ENCODE peak calls at places on chromosomes 12 and 14, in four cellular contexts. Q is K562, J is HepG2, K is GM12878. T is an unnamed sample.

GRCh38 chr12:120257041-120257821 is 8.3 kb downstream of the PXN start:
- DNase-seq in Q (no peak), J (no peak), K (no peak), T (no peak)

GRCh38 chr14:94111276-94112095 is 950 bp downstream of the IFI27 start:
- DNase-seq in Q (no peak), J (no peak), K (no peak), T (no peak)

GRCh38 chr12:130435826-130436225 is 98.1 kb downstream of the PIWIL1 start:
- DNase-seq in Q (no peak), J (no peak), K (no peak), T (no peak)

GRCh38 chr12:59808317-59808910 is 212.6 kb downstream of the SLC16A7 start:
- DNase-seq in Q (peak; percentile 22), J (peak; percentile 11), K (no peak), T (no peak)

GRCh38 chr14:91369628-91370445 is 47.8 kb downstream of the CCDC88C start:
- DNase-seq in Q (no peak), J (peak; percentile 59), K (no peak), T (no peak)

GRCh38 chr12:102917026-102917787 is at the start of gene PAH:
- DNase-seq in Q (peak; percentile 17), J (peak; percentile 91), K (no peak), T (peak; percentile 79)

GRCh38 chr12:76266797-76267196 is 81.4 kb downstream of the BBS10 start:
- DNase-seq in Q (no peak), J (no peak), K (no peak), T (no peak)

GRCh38 chr14:100434911-100435455 is 111.8 kb downstream of the SLC25A47 start:
- DNase-seq in Q (no peak), J (no peak), K (no peak), T (no peak)

GRCh38 chr12:29207120-29207519 is 58.0 kb downstream of the FAR2 start:
- DNase-seq in Q (no peak), J (no peak), K (no peak), T (no peak)

GRCh38 chr12:56286044-56286830 is 13.9 kb downstream of the CS start:
- DNase-seq in Q (no peak), J (no peak), K (no peak), T (no peak)

GRCh38 chr12:53046655-53047220 is 3.1 kb upstream of the TNS2 start:
- DNase-seq in Q (no peak), J (peak; percentile 51), K (no peak), T (no peak)

GRCh38 chr12:90003688-90004087 is 295.1 kb upstream of the ATP2B1 start:
- DNase-seq in Q (no peak), J (no peak), K (no peak), T (no peak)
- H3K4me2 ChIP-seq in Q (no peak overlapping the region), J (no peak overlapping the region), K (no peak overlapping the region), T (no peak overlapping the region)

DNA sequence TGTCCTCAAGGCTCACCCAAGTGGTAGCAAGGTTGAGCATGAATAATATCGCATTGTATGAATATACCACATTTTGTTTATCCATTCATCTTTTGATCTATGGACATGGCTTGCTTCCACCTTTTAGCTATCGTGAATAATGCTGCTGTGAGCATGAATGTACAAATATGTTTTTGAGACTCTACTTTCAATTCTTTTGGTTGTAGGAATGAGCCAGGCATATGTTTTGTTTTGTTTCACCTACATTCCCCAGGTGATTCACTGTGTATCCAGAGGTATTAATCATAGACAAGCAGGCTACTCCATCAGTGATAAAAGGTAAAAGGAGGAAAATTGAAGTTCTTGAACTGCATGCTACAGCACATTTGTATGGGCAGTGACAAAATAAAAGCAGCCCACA is 35.8 kb downstream of the CDKL1 start:
- DNase-seq in Q (no peak), J (no peak), K (no peak), T (no peak)
- TF ChIP-seq ATF2 in Q (no peak), J (no peak), K (no peak), T (no peak)

GRCh38 chr12:58412466-58412865 is 471.1 kb downstream of the ATP23 start:
- DNase-seq in Q (no peak), J (no peak), K (no peak), T (no peak)
- H3K4me2 ChIP-seq in Q (no peak overlapping the region), J (no peak overlapping the region), K (no peak overlapping the region), T (no peak overlapping the region)

DNA sequence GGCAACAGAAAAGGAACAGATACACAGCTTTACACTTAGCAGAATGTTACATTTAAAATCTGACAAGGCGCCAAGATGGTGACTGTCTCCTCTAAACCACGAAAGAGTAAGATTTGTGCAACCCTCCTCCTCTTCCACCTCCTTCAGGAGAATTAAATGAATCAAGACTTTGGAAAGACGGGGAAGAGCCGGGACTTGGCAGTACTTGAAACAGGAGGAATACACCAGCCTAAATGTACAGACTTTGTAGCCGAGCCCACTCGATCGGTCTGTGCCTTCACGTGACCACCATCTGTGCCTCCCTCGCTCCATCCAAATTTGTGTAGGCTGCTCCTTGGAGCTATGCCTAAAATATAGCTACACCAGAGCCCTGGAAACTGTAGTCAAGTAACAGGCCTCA is 38.2 kb downstream of the SSPN start:
- DNase-seq in Q (no peak), J (no peak), K (no peak), T (no peak)
- TF ChIP-seq ATF2 in Q (no peak), J (no peak), K (no peak), T (no peak)

GRCh38 chr12:131827961-131828534 is at the start of gene MMP17:
- DNase-seq in Q (peak; percentile 86), J (no peak), K (no peak), T (no peak)

GRCh38 chr12:131829795-131830334 is 1.7 kb downstream of the MMP17 start:
- DNase-seq in Q (no peak), J (no peak), K (no peak), T (no peak)

GRCh38 chr12:131830335-131831020 is 2.3 kb downstream of the MMP17 start:
- DNase-seq in Q (peak; percentile 85), J (peak; percentile 43), K (no peak), T (no peak)

GRCh38 chr12:131829351-131829794 is 1.2 kb downstream of the MMP17 start:
- DNase-seq in Q (no peak), J (no peak), K (no peak), T (no peak)

GRCh38 chr12:131828671-131829350 is 618 bp downstream of the MMP17 start:
- DNase-seq in Q (peak; percentile 52), J (no peak), K (no peak), T (no peak)
- H3K4me2 ChIP-seq in Q (peak overlapping the region; percentile 63), J (peak overlapping the region; percentile 84), K (peak overlapping the region; percentile 86), T (peak overlapping the region; percentile 92)

DNA sequence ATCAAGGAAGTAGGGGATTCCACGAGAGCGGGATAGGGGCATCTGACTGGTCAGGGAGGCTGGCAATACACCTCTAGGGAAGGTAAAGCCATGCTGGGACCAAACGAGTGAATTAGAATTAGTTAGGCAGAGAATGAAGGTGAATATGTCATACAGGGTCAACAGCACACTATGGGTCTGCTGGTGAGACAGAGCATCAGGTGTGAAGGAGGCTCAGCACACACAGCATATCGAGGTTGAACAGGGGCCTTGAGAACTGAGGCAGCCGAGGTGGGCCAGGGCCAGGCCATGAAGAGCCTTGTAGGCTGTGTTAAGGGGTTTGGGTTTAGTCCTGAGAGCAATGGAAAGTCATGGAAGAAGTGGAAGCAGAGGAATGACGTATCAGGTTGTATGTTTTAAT is 137.8 kb downstream of the PRKCH start:
- DNase-seq in Q (no peak), J (no peak), K (no peak), T (no peak)
- TF ChIP-seq ATF2 in Q (no peak), J (no peak), K (no peak), T (no peak)

GRCh38 chr14:79576434-79576833 is 634.9 kb downstream of the DIO2 start:
- DNase-seq in Q (no peak), J (no peak), K (no peak), T (no peak)
- H3K4me2 ChIP-seq in Q (no peak overlapping the region), J (no peak overlapping the region), K (no peak overlapping the region), T (no peak overlapping the region)

GRCh38 chr12:6767592-6768384 is 1.6 kb downstream of the PTMS start:
- DNase-seq in Q (peak; percentile 39), J (peak; percentile 68), K (no peak), T (no peak)

GRCh38 chr12:6767301-6767591 is 1.1 kb downstream of the PTMS start:
- DNase-seq in Q (no peak), J (no peak), K (no peak), T (no peak)

GRCh38 chr12:6765048-6765633 is 1.0 kb upstream of the PTMS start:
- DNase-seq in Q (peak; percentile 38), J (no peak), K (no peak), T (no peak)

GRCh38 chr12:6765634-6766581 is at the start of gene PTMS:
- DNase-seq in Q (peak; percentile 72), J (peak; percentile 41), K (no peak), T (peak; percentile 88)

GRCh38 chr12:6766651-6767300 is 613 bp downstream of the PTMS start:
- DNase-seq in Q (peak; percentile 70), J (peak; percentile 44), K (no peak), T (peak; percentile 85)
- TF ChIP-seq ATF2 in Q (no peak), J (no peak), K (no peak), T (no peak)

DNA sequence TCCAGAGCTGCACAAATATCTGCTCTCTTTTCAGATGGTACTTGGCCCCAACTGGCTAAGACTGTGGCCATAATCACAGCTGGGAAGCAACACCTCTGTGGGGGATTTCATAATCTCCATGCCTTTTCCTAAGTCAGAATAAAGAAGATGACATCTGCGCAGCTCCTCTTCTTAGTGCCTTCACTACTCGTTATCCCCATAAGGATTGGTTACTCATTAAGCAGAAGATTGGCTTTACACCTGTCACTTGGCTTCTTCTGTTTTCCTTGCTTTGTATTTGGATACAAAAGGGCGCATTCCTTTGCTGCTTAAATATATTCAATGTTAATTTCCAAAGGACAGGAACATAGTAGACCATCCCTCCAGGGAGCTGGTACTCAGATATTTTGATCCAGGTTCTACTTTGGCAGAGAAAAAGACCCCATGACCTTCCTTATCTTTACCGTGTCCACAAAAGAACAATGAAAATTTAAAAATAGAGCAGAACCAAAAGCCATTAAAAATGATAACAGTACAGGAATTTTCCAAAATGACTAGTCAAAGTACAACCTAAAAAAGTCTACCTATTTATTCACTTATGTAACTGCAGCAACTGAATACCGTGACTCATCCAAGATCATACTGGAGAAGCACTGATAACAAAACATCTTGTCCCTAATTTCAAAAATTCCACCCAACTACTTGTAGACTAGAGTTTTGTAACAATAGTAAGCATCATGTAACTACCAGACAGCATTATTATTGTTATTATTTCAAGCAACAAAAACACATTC is 352.3 kb upstream of the TMPO start:
- DNase-seq in Q (no peak), J (no peak), K (no peak), T (no peak)
- H3K4me2 ChIP-seq in Q (no peak overlapping the region), J (no peak overlapping the region), K (no peak overlapping the region), T (no peak overlapping the region)